ENCODE peak calls at places on chromosome 14, in seven cellular contexts. One of them, this sample, is unnamed.
A peak's percentile ranks its signal among the peaks of the same experiment; 100 is the strongest.

GRCh38 chr14:76910371-76910890 is 84.2 kb downstream of the LRRC74A start:
- DNase-seq in DMS53: no peak
- DNase-seq in prostate gland: no peak
- DNase-seq in cardiac muscle cell: no peak
- DNase-seq in activated naive CD4-positive, alpha-beta T cell: no peak
- DNase-seq in Calu3: no peak
- DNase-seq in LoVo: no peak
- DNase-seq in this sample: no peak

GRCh38 chr14:71933026-71933587 is 878 bp downstream of the RGS6 start:
- DNase-seq in LoVo: no peak
- DNase-seq in activated naive CD4-positive, alpha-beta T cell: no peak
- DNase-seq in cardiac muscle cell: peak; percentile 1
- DNase-seq in prostate gland: no peak
- DNase-seq in DMS53: peak; percentile 11
- DNase-seq in Calu3: no peak
- DNase-seq in this sample: no peak

GRCh38 chr14:50397461-50398196 is 948 bp upstream of the CDKL1 start:
- DNase-seq in activated naive CD4-positive, alpha-beta T cell: no peak
- DNase-seq in Calu3: peak; percentile 26
- DNase-seq in prostate gland: peak; percentile 31
- DNase-seq in LoVo: no peak
- DNase-seq in cardiac muscle cell: no peak
- DNase-seq in DMS53: peak; percentile 57
- DNase-seq in this sample: no peak

GRCh38 chr14:104377256-104377655 is 202.3 kb upstream of the C14orf180 start:
- DNase-seq in prostate gland: no peak
- DNase-seq in activated naive CD4-positive, alpha-beta T cell: no peak
- DNase-seq in cardiac muscle cell: no peak
- DNase-seq in DMS53: no peak
- DNase-seq in LoVo: no peak
- DNase-seq in Calu3: no peak
- DNase-seq in this sample: no peak

GRCh38 chr14:104144911-104145825 is 6.8 kb downstream of the KIF26A start:
- DNase-seq in DMS53: no peak
- DNase-seq in activated naive CD4-positive, alpha-beta T cell: no peak
- DNase-seq in cardiac muscle cell: no peak
- DNase-seq in LoVo: no peak
- DNase-seq in Calu3: no peak
- DNase-seq in prostate gland: no peak
- DNase-seq in this sample: no peak

GRCh38 chr14:60008042-60008441 is 83.7 kb upstream of the PCNX4 start:
- DNase-seq in prostate gland: no peak
- DNase-seq in LoVo: no peak
- DNase-seq in activated naive CD4-positive, alpha-beta T cell: no peak
- DNase-seq in cardiac muscle cell: no peak
- DNase-seq in DMS53: no peak
- DNase-seq in Calu3: no peak
- DNase-seq in this sample: no peak

GRCh38 chr14:73272393-73272792 is 35.1 kb downstream of the PAPLN start:
- DNase-seq in cardiac muscle cell: no peak
- DNase-seq in Calu3: no peak
- DNase-seq in prostate gland: no peak
- DNase-seq in LoVo: no peak
- DNase-seq in activated naive CD4-positive, alpha-beta T cell: no peak
- DNase-seq in DMS53: no peak
- DNase-seq in this sample: no peak

GRCh38 chr14:89845346-89845745 is 109.2 kb downstream of the EFCAB11 start:
- DNase-seq in LoVo: no peak
- DNase-seq in cardiac muscle cell: peak; percentile 85
- DNase-seq in activated naive CD4-positive, alpha-beta T cell: no peak
- DNase-seq in DMS53: no peak
- DNase-seq in Calu3: no peak
- DNase-seq in prostate gland: no peak
- DNase-seq in this sample: no peak

GRCh38 chr14:53516261-53516774 is 363.2 kb upstream of the DDHD1 start:
- DNase-seq in activated naive CD4-positive, alpha-beta T cell: no peak
- DNase-seq in DMS53: no peak
- DNase-seq in prostate gland: no peak
- DNase-seq in cardiac muscle cell: no peak
- DNase-seq in LoVo: no peak
- DNase-seq in Calu3: no peak
- DNase-seq in this sample: no peak

GRCh38 chr14:76958975-76959710 is 69.4 kb downstream of the IRF2BPL start:
- DNase-seq in Calu3: peak; percentile 76
- DNase-seq in prostate gland: peak; percentile 46
- DNase-seq in LoVo: peak; percentile 46
- DNase-seq in activated naive CD4-positive, alpha-beta T cell: no peak
- DNase-seq in cardiac muscle cell: peak; percentile 21
- DNase-seq in DMS53: peak; percentile 41
- DNase-seq in this sample: no peak

GRCh38 chr14:76834296-76834695 is 8.1 kb downstream of the LRRC74A start:
- DNase-seq in DMS53: peak; percentile 37
- DNase-seq in prostate gland: no peak
- DNase-seq in LoVo: no peak
- DNase-seq in cardiac muscle cell: no peak
- DNase-seq in activated naive CD4-positive, alpha-beta T cell: no peak
- DNase-seq in Calu3: peak; percentile 30
- DNase-seq in this sample: no peak